ENCODE peak calls at places on chromosome 3, in ten cellular contexts. W is SK-MEL-5; B is GM19239; O is stimulated activated CD4-positive, alpha-beta T cell treated with anti-CD3 and anti-CD28 coated beads, Interleukin-4, amount 100 ng/mL, for 24 hours; C is activated T-cell treated with anti-CD3 and anti-CD28 coated beads for 1 hour; H is NCI-H524 treated with DMSO at 0.1 percent for 48 hours; J is heart right ventricle; A is activated CD4-positive, alpha-beta T cell treated with anti-CD3 and anti-CD28 coated beads for 1 hour; I is sigmoid colon; E is RPMI7951. R is an unnamed sample.

GRCh38 chr3:65914740-65915366 is 123.9 kb downstream of the MAGI1 start:
- DNase-seq in W (peak), B (no peak), O (no peak), C (no peak), H (no peak), J (no peak), A (no peak), I (no peak), E (no peak), R (peak)

GRCh38 chr3:149224736-149225594 is 3.3 kb upstream of the CP start:
- DNase-seq in W (peak), B (peak), O (peak), C (no peak), H (no peak), J (no peak), A (no peak), I (no peak), E (peak), R (peak)

GRCh38 chr3:61646851-61647525 is 85.6 kb downstream of the PTPRG start:
- DNase-seq in W (no peak), B (no peak), O (no peak), C (no peak), H (no peak), J (no peak), A (no peak), I (no peak), E (no peak), R (no peak)

GRCh38 chr3:99128740-99129505 is 227.4 kb upstream of the DCBLD2 start:
- DNase-seq in W (peak), B (no peak), O (no peak), C (no peak), H (no peak), J (no peak), A (no peak), I (no peak), E (peak), R (peak)

GRCh38 chr3:197367081-197367780 is 68.8 kb upstream of the DLG1 start:
- DNase-seq in W (no peak), B (no peak), O (no peak), C (no peak), H (peak), J (no peak), A (no peak), I (peak), E (peak), R (no peak)

GRCh38 chr3:118380576-118380975 is 654.1 kb downstream of the IGSF11 start:
- DNase-seq in W (no peak), B (no peak), O (no peak), C (no peak), H (peak), J (no peak), A (no peak), I (no peak), E (no peak), R (no peak)

GRCh38 chr3:69791919-69792399 is 52.7 kb downstream of the MITF start:
- DNase-seq in W (peak), B (no peak), O (no peak), C (no peak), H (no peak), J (no peak), A (no peak), I (no peak), E (peak), R (peak)

GRCh38 chr3:41117398-41117870 is 81.9 kb upstream of the CTNNB1 start:
- DNase-seq in W (peak), B (peak), O (peak), C (peak), H (no peak), J (peak), A (peak), I (peak), E (peak), R (peak)

GRCh38 chr3:183372911-183373310 is 55.5 kb downstream of the MCF2L2 start:
- DNase-seq in W (no peak), B (no peak), O (no peak), C (no peak), H (no peak), J (no peak), A (no peak), I (no peak), E (no peak), R (no peak)

GRCh38 chr3:58009749-58010535 is 1.7 kb downstream of the FLNB start:
- DNase-seq in W (no peak), B (no peak), O (no peak), C (no peak), H (no peak), J (no peak), A (no peak), I (peak), E (no peak), R (no peak)

GRCh38 chr3:8996681-8997121 is 33.4 kb upstream of the RAD18 start:
- DNase-seq in W (peak), B (no peak), O (no peak), C (no peak), H (no peak), J (peak), A (no peak), I (peak), E (no peak), R (peak)

GRCh38 chr3:65596511-65597224 is 442.1 kb downstream of the MAGI1 start:
- DNase-seq in W (no peak), B (no peak), O (no peak), C (no peak), H (peak), J (no peak), A (no peak), I (no peak), E (no peak), R (no peak)

GRCh38 chr3:85842081-85842480 is 883.3 kb downstream of the CADM2 start:
- DNase-seq in W (no peak), B (no peak), O (no peak), C (no peak), H (no peak), J (no peak), A (no peak), I (no peak), E (no peak), R (no peak)

GRCh38 chr3:46186856-46187700 is 21.0 kb downstream of the CCR1 start:
- DNase-seq in W (no peak), B (peak), O (no peak), C (no peak), H (no peak), J (no peak), A (no peak), I (no peak), E (no peak), R (no peak)

GRCh38 chr3:79040701-79041100 is 727.1 kb downstream of the ROBO1 start:
- DNase-seq in W (peak), B (no peak), O (no peak), C (no peak), H (no peak), J (no peak), A (no peak), I (no peak), E (peak), R (peak)

R was measured in fibroblast of gingiva.